ENCODE peak calls at places on chromosomes 6 and 20, in ten cellular contexts. Q is mucosa of gallbladder; R is NCI-H1436; U is progenitor cell of endocrine pancreas; Y is NCI-H1105 treated with DMSO at 0.1 percent for 48 hours; D is activated CD4-positive, alpha-beta T cell treated with anti-CD3 and anti-CD28 coated beads, Interleukin-2, amount 50 U/mL, for 4 hours; N is WTC11; M is neuronal stem cell; X is ELR; F is activated T-helper 1 cell treated with anti-CD3 and anti-CD28 coated beads, Interleukin-2, amount 50 U/mL, for 16 hours. J is an unnamed sample.

GRCh38 chr20:53750827-53751393 is 157.3 kb upstream of the ZNF217 start:
- DNase-seq in R (no peak), Y (no peak), D (no peak), X (peak; percentile 52), Q (no peak), F (peak; percentile 3), N (no peak), M (no peak), U (no peak), J (peak; percentile 81)

GRCh38 chr6:138227316-138227781 is 9.1 kb upstream of the PBOV1 start:
- DNase-seq in Q (no peak), F (no peak), R (peak; percentile 27), M (no peak), D (no peak), X (no peak), Y (no peak), N (no peak), U (no peak), J (no peak)

GRCh38 chr6:166815629-166816028 is 140.7 kb downstream of the RNASET2 start:
- DNase-seq in M (peak; percentile 20), R (no peak), U (no peak), N (no peak), D (no peak), F (no peak), X (no peak), Q (no peak), Y (no peak), J (peak; percentile 24)

GRCh38 chr6:132907231-132907630 is 92.9 kb downstream of the RPS12 start:
- DNase-seq in X (peak; percentile 43), U (no peak), N (no peak), F (no peak), Q (no peak), D (no peak), Y (no peak), M (no peak), R (no peak), J (no peak)

GRCh38 chr6:166511316-166511715 is 75.2 kb downstream of the RAMACL start:
- DNase-seq in M (no peak), R (peak; percentile 2), D (no peak), F (no peak), Q (no peak), N (no peak), U (no peak), X (no peak), Y (no peak), J (no peak)

GRCh38 chr6:79797912-79798311 is 149.4 kb downstream of the ELOVL4 start:
- DNase-seq in D (no peak), X (no peak), M (no peak), F (no peak), R (peak; percentile 79), U (no peak), N (no peak), Q (no peak), Y (peak; percentile 81), J (no peak)

GRCh38 chr20:2729251-2729713 is 36.7 kb downstream of the EBF4 start:
- DNase-seq in X (no peak), R (no peak), Q (no peak), M (no peak), N (no peak), Y (no peak), D (peak; percentile 16), F (no peak), U (no peak), J (no peak)

GRCh38 chr6:19835605-19836004 is 1.6 kb upstream of the ID4 start:
- DNase-seq in M (no peak), Q (no peak), X (no peak), F (no peak), Y (no peak), R (no peak), U (no peak), N (no peak), D (no peak), J (no peak)

GRCh38 chr6:44416103-44416502 is 28.6 kb downstream of the CDC5L start:
- DNase-seq in M (no peak), R (no peak), D (no peak), Y (no peak), X (peak; percentile 63), U (no peak), F (no peak), N (no peak), Q (no peak), J (no peak)

GRCh38 chr6:128079026-128079425 is 178.2 kb upstream of the THEMIS start:
- DNase-seq in Q (no peak), R (no peak), X (peak; percentile 65), M (no peak), F (no peak), Y (no peak), D (no peak), N (no peak), U (no peak), J (no peak)

GRCh38 chr6:13455604-13456003 is 31.8 kb downstream of the GFOD1 start:
- DNase-seq in Y (no peak), R (no peak), N (no peak), U (no peak), D (no peak), X (no peak), Q (no peak), M (no peak), F (no peak), J (no peak)

GRCh38 chr20:51036827-51037229 is 13.9 kb upstream of the KCNG1 start:
- DNase-seq in Q (no peak), X (peak; percentile 61), M (no peak), F (no peak), Y (no peak), D (no peak), R (no peak), N (no peak), U (no peak), J (no peak)

GRCh38 chr20:53752583-53752970 is 158.9 kb upstream of the ZNF217 start:
- DNase-seq in M (no peak), R (no peak), Y (no peak), U (no peak), D (no peak), X (no peak), N (no peak), Q (no peak), F (no peak), J (no peak)

GRCh38 chr20:33828326-33828834 is 17.2 kb downstream of the CHMP4B start:
- DNase-seq in U (no peak), X (no peak), N (no peak), R (no peak), Q (no peak), M (no peak), F (no peak), D (no peak), Y (no peak), J (no peak)

GRCh38 chr20:64211874-64212658 is 43.5 kb upstream of the PCMTD2 start:
- DNase-seq in R (no peak), N (no peak), F (no peak), X (no peak), Y (no peak), M (no peak), Q (no peak), D (no peak), U (no peak), J (no peak)

GRCh38 chr20:15923030-15923776 is 650.0 kb downstream of the KIF16B start:
- DNase-seq in D (no peak), M (no peak), Y (no peak), F (no peak), R (no peak), N (no peak), U (no peak), X (no peak), Q (no peak), J (no peak)

GRCh38 chr20:49541733-49542513 is 26.0 kb downstream of the PTGIS start:
- DNase-seq in Y (peak; percentile 68), Q (peak; percentile 73), N (peak; percentile 79), U (peak; percentile 42), D (peak; percentile 47), R (peak; percentile 45), F (peak; percentile 29), M (peak; percentile 79), X (peak; percentile 87), J (peak; percentile 87)

GRCh38 chr6:109381007-109381746 is 1.1 kb downstream of the CD164 start:
- DNase-seq in D (no peak), N (no peak), R (no peak), M (no peak), Q (no peak), Y (peak; percentile 47), X (peak; percentile 38), U (no peak), F (no peak), J (peak; percentile 57)

GRCh38 chr6:150499882-150500312 is 99.8 kb upstream of the PLEKHG1 start:
- DNase-seq in F (no peak), Y (no peak), U (no peak), R (no peak), X (no peak), N (no peak), M (no peak), Q (no peak), D (no peak), J (no peak)

GRCh38 chr6:112691289-112691688 is 344.2 kb downstream of the RFPL4B start:
- DNase-seq in X (peak; percentile 90), R (no peak), F (no peak), Q (no peak), N (no peak), D (no peak), U (no peak), M (no peak), Y (no peak), J (peak; percentile 81)

GRCh38 chr6:52576392-52577021 is 353 bp downstream of the TRAM2 start:
- DNase-seq in U (peak; percentile 52), D (peak; percentile 31), R (peak; percentile 59), Q (peak; percentile 21), Y (peak; percentile 54), F (peak; percentile 39), X (peak; percentile 88), M (peak; percentile 63), N (peak; percentile 70), J (peak; percentile 74)

GRCh38 chr6:21603516-21603952 is 10.0 kb downstream of the SOX4 start:
- DNase-seq in M (no peak), R (no peak), F (no peak), X (no peak), N (no peak), U (no peak), D (no peak), Q (no peak), Y (peak; percentile 66), J (peak; percentile 53)